ENCODE peak calls at places on chromosomes 6 and 20, in eight cellular contexts. X is iPS DF 6.9; H is CD8-positive, alpha-beta memory T cell; J is tibial nerve; Y is CD8-positive, alpha-beta T cell; N is GM23248; Z is ovary; T is heart right ventricle. U is an unnamed sample. For H3K4me1 and H3K36me3, the result is how much of the 10 kb centered on the place peaks cover.

GRCh38 chr6:113595921-113596376 is 261.2 kb upstream of the MARCKS start:
- DNase-seq in H (no peak), Y (no peak), J (no peak), X (no peak), T (peak), Z (no peak), N (peak), U (no peak)

GRCh38 chr6:106182455-106182854 is 96.3 kb downstream of the PRDM1 start:
- DNase-seq in T (no peak), Z (no peak), Y (no peak), H (no peak), N (no peak), X (no peak), J (no peak), U (no peak)

GRCh38 chr6:156857573-156857972 is 80.4 kb downstream of the ARID1B start:
- DNase-seq in J (no peak), T (no peak), Y (no peak), X (no peak), N (peak), Z (no peak), H (no peak), U (no peak)

GRCh38 chr20:49887828-49888340 is 27.4 kb downstream of the SPATA2 start:
- DNase-seq in T (no peak), X (no peak), H (no peak), N (no peak), Z (no peak), Y (no peak), J (no peak), U (no peak)

GRCh38 chr6:119346914-119347313 is 2.6 kb downstream of the MAN1A1 start:
- DNase-seq in Y (no peak), T (no peak), X (no peak), N (peak), H (no peak), J (no peak), Z (no peak), U (no peak)

GRCh38 chr6:133341607-133342158 is 100.5 kb downstream of the EYA4 start:
- DNase-seq in J (no peak), T (no peak), X (no peak), Y (no peak), H (no peak), Z (no peak), N (peak), U (no peak)

GRCh38 chr20:58129736-58130135 is 98.7 kb downstream of the ANKRD60 start:
- DNase-seq in Z (no peak), T (no peak), H (no peak), J (no peak), N (no peak), Y (no peak), X (no peak), U (peak)

GRCh38 chr20:916125-916799 is at the start of gene ANGPT4:
- DNase-seq in N (peak), Y (no peak), Z (peak), T (no peak), J (no peak), X (no peak), H (no peak), U (no peak)

GRCh38 chr6:56643379-56644089 is 845 bp upstream of the DST start:
- DNase-seq in H (no peak), X (no peak), T (no peak), Z (no peak), J (no peak), N (peak), Y (no peak), U (no peak)

GRCh38 chr20:49713779-49714712 is at the start of gene B4GALT5:
- DNase-seq in J (peak), Z (peak), T (peak), X (peak), Y (peak), N (peak), H (peak), U (peak)

GRCh38 chr6:113586966-113587699 is 270.0 kb upstream of the MARCKS start:
- DNase-seq in Y (no peak), T (no peak), Z (no peak), H (no peak), J (no peak), X (no peak), N (no peak), U (no peak)

GRCh38 chr6:36636283-36636682 is 42.1 kb downstream of the SRSF3 start:
- DNase-seq in J (no peak), Z (peak), X (no peak), T (no peak), N (no peak), Y (no peak), H (no peak), U (no peak)

GRCh38 chr6:36639171-36639808 is 39.2 kb upstream of the CDKN1A start:
- DNase-seq in Y (no peak), H (no peak), Z (no peak), N (no peak), X (no peak), J (no peak), T (no peak), U (no peak)

GRCh38 chr6:36641543-36641942 is 37.0 kb upstream of the CDKN1A start:
- DNase-seq in N (no peak), T (no peak), J (no peak), X (no peak), Y (no peak), Z (no peak), H (no peak), U (no peak)

GRCh38 chr6:36636687-36637418 is 41.7 kb upstream of the CDKN1A start:
- DNase-seq in Z (peak), X (no peak), T (no peak), H (no peak), Y (no peak), N (no peak), J (no peak), U (no peak)

GRCh38 chr6:36638579-36638978 is 39.9 kb upstream of the CDKN1A start:
- DNase-seq in T (no peak), Y (no peak), N (no peak), J (no peak), H (no peak), X (no peak), Z (no peak), U (no peak)
- H3K4me1 ChIP-seq in T (under half), Y (under half), N (under half), J (under half), H (under half), X (under half), Z (under half), U (under half)

DNA sequence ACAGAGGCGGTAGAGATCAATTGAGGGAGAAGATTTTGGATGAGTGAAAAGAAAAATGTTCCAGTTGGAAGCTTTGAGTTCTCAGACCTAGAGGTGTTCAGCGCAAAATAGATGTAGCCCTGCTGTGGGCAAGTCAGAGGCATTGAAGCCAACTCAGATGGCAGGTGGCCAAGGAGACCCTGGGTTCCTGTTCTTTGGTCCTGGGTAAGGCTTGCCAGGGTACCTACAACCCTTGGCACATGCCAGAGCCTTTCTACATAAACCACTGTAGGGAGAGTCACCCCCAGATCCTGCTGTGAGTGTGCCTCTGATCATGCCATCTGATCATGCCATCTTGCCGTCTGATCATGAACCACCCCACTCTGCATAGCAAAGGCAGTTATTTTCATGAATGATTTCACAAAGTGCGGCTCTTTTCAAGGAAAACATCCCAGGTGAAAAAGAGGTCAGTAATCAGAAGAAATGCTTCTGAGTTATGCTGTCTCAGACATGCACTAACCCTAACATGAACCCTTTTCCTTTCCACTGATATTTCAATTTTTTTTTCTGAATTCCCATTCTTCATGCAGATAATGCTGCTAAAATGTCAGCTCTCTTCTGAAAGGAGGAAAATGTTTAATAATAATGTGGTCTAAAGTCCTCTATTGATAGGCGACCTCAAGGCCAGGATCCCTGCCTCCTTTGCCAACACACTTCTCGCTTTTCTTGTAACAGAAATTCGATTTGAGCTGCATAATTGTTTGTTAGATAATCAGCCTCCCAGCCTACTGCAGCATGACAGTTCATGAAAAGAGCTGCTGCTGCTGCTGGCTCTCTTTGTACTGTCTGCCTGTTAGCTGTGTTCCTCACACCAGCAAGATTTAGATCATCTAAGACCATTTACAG is 153.7 kb downstream of the MTHFD1L start:
- DNase-seq in J (no peak), Y (no peak), T (no peak), Z (no peak), H (no peak), X (no peak), N (no peak), U (no peak)
- H3K36me3 ChIP-seq in J (under half), Y (under half), T (under half), Z (under half), H (under half), X (under half), N (half or more), U (under half)

DNA sequence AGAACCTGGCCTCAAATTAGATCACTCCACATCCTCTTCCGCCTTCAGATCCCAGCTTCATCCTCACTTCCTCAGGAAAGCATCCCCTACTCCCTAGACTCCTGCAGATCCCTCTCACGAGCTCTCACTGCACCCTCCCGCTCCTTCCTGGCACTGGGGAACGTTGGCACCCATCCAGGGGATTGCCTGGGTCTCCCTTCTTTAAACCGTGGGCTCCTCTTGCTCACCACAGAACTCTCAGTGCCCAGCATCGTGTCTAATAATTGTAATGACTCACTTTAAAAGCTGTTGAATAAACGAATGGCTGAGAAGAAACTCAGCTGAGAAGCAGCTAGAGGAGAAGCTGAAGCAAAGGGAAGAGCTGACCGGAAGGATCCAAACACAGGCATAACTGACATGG is 20.4 kb downstream of the ZC3H12D start:
- DNase-seq in Y (no peak), X (no peak), Z (no peak), T (no peak), J (no peak), H (no peak), N (no peak), U (no peak)
- H3K4me1 ChIP-seq in Y (under half), X (under half), Z (under half), T (under half), J (under half), H (under half), N (under half), U (under half)

DNA sequence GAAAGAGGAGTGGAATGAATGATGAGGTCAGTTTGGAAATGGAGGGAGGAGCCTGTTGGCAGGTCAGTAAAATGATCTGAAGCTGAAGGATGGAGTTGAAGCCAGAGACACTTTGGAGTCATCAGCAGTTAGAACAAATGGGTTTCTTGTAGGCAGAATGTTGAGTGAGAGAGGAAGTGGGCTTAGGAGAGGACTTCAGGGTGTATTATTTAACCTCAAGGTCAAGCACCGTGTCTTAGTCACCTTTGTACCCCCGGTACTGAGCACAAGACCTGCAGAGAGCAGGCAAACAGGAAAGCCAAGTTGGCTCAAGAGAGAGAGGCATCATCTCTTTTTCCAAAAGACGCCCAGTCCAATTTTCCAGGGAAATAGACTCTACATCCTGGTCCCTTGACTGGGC is 23.3 kb downstream of the C20orf173 start:
- DNase-seq in Z (no peak), T (no peak), Y (no peak), X (no peak), N (no peak), H (no peak), J (no peak), U (no peak)
- H3K36me3 ChIP-seq in Z (under half), T (half or more), Y (half or more), X (under half), N (under half), H (half or more), J (half or more), U (under half)